ENCODE peak calls at places on chromosome 1, in six cellular contexts. G is fibroblast of mammary gland, N is HFFc6, Z is left lung, I is fibroblast of villous mesenchyme, T is OCI-LY7. M is an unnamed sample.

GRCh38 chr1:42941640-42942330 is 16.9 kb downstream of the SLC2A1 start:
- DNase-seq in G (peak), I (peak), T (no peak), N (peak), Z (peak), M (no peak)

GRCh38 chr1:16614361-16615252 is 1.2 kb upstream of the NBPF1 start:
- DNase-seq in G (no peak), N (no peak), T (no peak), Z (peak), I (no peak), M (peak)

GRCh38 chr1:58773406-58773840 is 10.4 kb downstream of the JUN start:
- DNase-seq in Z (peak), I (peak), N (no peak), T (peak), G (peak), M (peak)

GRCh38 chr1:22284906-22285544 is 142.1 kb upstream of the WNT4 start:
- DNase-seq in T (no peak), G (no peak), Z (no peak), I (no peak), N (no peak), M (no peak)

GRCh38 chr1:155272466-155273133 is 704 bp downstream of the CLK2 start:
- DNase-seq in I (peak), T (no peak), Z (no peak), G (peak), N (peak), M (no peak)

GRCh38 chr1:151130837-151131586 is 15.4 kb downstream of the SEMA6C start:
- DNase-seq in G (peak), N (peak), I (peak), T (no peak), Z (peak), M (peak)

GRCh38 chr1:76330993-76331603 is 256.6 kb downstream of the ST6GALNAC3 start:
- DNase-seq in G (peak), T (peak), Z (no peak), N (peak), I (peak), M (peak)

GRCh38 chr1:55634516-55634915 is 419.4 kb upstream of the USP24 start:
- DNase-seq in T (no peak), G (no peak), Z (no peak), I (no peak), N (no peak), M (no peak)

GRCh38 chr1:235835226-235835625 is 31.5 kb downstream of the LYST start:
- DNase-seq in G (peak), Z (no peak), I (peak), T (no peak), N (no peak), M (no peak)

GRCh38 chr1:45266151-45266801 is 59.9 kb upstream of the ZSWIM5 start:
- DNase-seq in T (peak), Z (no peak), G (peak), I (peak), N (peak), M (no peak)

GRCh38 chr1:212651521-212651920 is 43.0 kb downstream of the ATF3 start:
- DNase-seq in I (no peak), N (peak), T (no peak), Z (no peak), G (peak), M (no peak)

GRCh38 chr1:35390600-35391494 is 122.3 kb downstream of the ZMYM4 start:
- DNase-seq in Z (no peak), N (no peak), T (no peak), G (peak), I (peak), M (no peak)

GRCh38 chr1:145782166-145783099 is 41.5 kb downstream of the RNF115 start:
- DNase-seq in I (peak), G (peak), Z (no peak), T (no peak), N (peak), M (no peak)

DNA sequence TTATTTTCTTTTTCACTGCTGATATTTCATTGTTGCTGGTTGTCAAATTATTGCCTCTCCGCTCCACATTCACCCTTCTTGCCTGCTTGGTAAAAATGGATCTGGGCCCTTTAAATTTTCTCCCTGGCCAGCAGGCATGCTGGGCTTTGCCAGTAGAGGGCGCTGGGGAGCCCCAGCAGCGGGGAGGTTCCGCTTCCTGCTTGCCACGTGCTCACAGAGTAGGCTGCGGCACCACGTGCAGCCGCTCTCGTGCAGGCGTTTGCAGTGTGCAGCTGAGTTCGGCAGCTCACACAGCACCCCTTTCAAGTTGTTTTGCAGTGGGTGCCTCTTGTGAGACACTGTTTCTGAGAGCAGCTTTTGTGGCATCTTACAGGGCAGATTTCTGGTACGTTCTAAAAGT is at the start of gene ACTL8:
- DNase-seq in T (peak), I (no peak), G (no peak), N (no peak), Z (no peak), M (peak)
- TF ChIP-seq CTCF in T (peak), I (peak), G (peak), N (peak), Z (no peak), M (peak)

DNA sequence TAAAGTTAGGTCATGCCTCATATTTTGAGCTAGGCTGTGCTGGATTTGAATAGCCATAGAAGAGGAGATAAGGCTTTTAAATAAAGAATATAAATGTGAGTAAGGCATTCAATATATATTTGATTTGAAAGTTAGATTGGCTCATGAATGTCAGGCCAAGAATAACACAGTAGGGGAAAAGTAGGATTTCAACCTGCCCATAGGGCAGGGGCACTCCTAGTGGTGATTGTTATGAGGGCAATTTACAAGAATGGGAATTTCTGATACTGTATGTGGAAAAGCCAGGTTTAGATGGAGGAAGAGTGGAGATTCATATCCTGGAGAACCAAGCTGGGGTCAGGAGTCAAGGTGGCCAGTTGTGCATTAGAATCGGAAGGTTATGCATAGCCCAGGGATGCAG is 74.9 kb downstream of the DNAH14 start:
- DNase-seq in I (no peak), Z (no peak), G (no peak), N (no peak), T (no peak), M (no peak)
- TF ChIP-seq CTCF in I (peak), Z (no peak), G (peak), N (peak), T (peak), M (no peak)

GRCh38 chr1:198467907-198468306 is 72.6 kb downstream of the ATP6V1G3 start:
- DNase-seq in G (no peak), N (no peak), Z (no peak), T (no peak), I (no peak), M (no peak)

GRCh38 chr1:198463709-198464108 is 76.8 kb downstream of the ATP6V1G3 start:
- DNase-seq in T (no peak), Z (no peak), N (no peak), I (no peak), G (no peak), M (no peak)

GRCh38 chr1:198467342-198467741 is 73.1 kb downstream of the ATP6V1G3 start:
- DNase-seq in T (no peak), I (no peak), G (no peak), Z (no peak), N (no peak), M (no peak)

GRCh38 chr1:198462365-198463025 is 78.0 kb downstream of the ATP6V1G3 start:
- DNase-seq in G (peak), I (no peak), T (no peak), N (peak), Z (no peak), M (no peak)

GRCh38 chr1:198465201-198466144 is 75.0 kb downstream of the ATP6V1G3 start:
- DNase-seq in G (peak), Z (no peak), T (peak), I (peak), N (peak), M (no peak)
- TF ChIP-seq CTCF in G (peak), Z (peak), T (peak), I (peak), N (peak), M (peak)

DNA sequence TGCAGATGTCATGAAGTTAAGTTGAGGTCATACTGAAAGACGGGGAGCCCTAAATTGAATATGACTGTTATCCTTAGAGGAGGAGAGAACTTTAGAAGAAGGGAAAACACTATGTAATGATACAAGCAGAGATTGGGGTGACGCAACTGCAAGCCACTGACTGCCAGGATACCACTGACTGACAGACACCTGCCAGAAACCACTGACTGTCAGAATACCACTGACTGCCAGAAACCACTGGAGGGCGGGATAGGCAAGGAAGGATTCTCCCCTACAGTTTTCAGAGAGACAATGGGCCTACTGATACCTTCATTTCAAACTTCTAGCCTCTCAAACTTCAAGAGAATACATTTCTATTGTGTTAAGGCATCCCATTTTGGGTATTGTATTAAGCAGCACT is 388.7 kb downstream of the USH2A start:
- DNase-seq in Z (no peak), G (no peak), I (no peak), T (no peak), N (no peak), M (peak)
- TF ChIP-seq CTCF in Z (no peak), G (no peak), I (no peak), T (peak), N (peak), M (peak)

GRCh38 chr1:40197656-40198055 is 36.5 kb downstream of the RLF start:
- DNase-seq in I (no peak), G (no peak), T (peak), N (no peak), Z (no peak), M (no peak)
- TF ChIP-seq CTCF in I (no peak), G (peak), T (peak), N (peak), Z (no peak), M (no peak)

GRCh38 chr1:201496296-201496690 is 10.6 kb downstream of the CSRP1 start:
- DNase-seq in N (no peak), G (no peak), T (no peak), I (no peak), Z (no peak), M (no peak)
- TF ChIP-seq CTCF in N (no peak), G (no peak), T (no peak), I (no peak), Z (no peak), M (no peak)

DNA sequence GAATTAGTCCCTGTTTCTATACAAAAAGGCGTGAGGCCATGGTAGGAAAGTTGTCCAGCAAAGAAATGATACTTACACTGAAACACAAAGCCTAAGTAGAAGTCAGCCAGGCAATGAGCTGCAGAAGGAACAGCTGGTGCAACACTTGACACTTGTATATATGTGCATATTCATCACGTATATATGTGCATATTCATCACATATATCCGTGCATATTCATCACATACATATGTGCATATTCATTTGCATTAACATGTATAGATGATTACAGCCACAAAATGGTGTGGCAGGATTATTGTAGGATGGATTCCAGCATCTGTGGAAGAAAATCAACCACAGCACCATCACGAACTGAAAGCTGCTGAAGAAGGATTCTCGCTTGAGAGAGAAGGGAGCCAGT is 189.0 kb upstream of the RGS18 start:
- DNase-seq in Z (no peak), I (no peak), G (no peak), T (no peak), N (no peak), M (no peak)
- TF ChIP-seq CTCF in Z (no peak), I (no peak), G (no peak), T (no peak), N (no peak), M (no peak)

GRCh38 chr1:29711582-29712274 is 475.4 kb downstream of the PTPRU start:
- DNase-seq in N (peak), T (no peak), G (peak), I (peak), Z (no peak), M (no peak)

GRCh38 chr1:29712275-29712633 is 475.9 kb downstream of the PTPRU start:
- DNase-seq in Z (no peak), G (no peak), T (no peak), N (no peak), I (no peak), M (no peak)

GRCh38 chr1:29712801-29713200 is 476.5 kb downstream of the PTPRU start:
- DNase-seq in G (no peak), I (no peak), T (no peak), N (no peak), Z (no peak), M (no peak)

GRCh38 chr1:29716306-29716705 is 480.0 kb downstream of the PTPRU start:
- DNase-seq in Z (no peak), I (no peak), G (no peak), N (no peak), T (no peak), M (no peak)

DNA sequence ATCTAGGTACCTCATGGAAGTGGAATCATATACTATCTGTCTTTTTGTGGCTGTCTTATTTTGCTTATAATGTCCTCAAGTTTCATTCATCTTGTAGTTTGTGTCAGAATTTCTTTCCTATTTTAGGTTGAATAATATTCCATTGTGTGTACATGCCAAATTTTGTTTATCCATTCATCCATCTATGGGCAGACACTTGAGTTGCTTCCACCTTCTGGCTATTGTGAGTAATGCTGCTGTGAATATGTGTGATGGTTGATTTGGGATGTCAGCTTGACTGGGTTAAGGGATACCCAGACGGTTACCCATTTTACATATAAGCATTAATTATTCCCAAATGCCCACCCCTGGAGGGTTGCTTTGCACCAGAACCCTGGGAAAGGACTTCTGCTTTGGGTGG is 477.5 kb downstream of the PTPRU start:
- DNase-seq in I (no peak), Z (no peak), G (peak), N (no peak), T (no peak), M (no peak)
- TF ChIP-seq CTCF in I (peak), Z (no peak), G (peak), N (peak), T (peak), M (no peak)

GRCh38 chr1:33433509-33434362 is 2.8 kb upstream of the PHC2 start:
- DNase-seq in T (no peak), I (peak), G (peak), Z (peak), N (peak), M (no peak)

GRCh38 chr1:33436557-33437296 is 5.8 kb upstream of the PHC2 start:
- DNase-seq in T (no peak), I (no peak), Z (no peak), N (no peak), G (no peak), M (no peak)

GRCh38 chr1:33430751-33431593 is at the start of gene PHC2:
- DNase-seq in Z (peak), N (peak), G (peak), I (peak), T (peak), M (peak)

GRCh38 chr1:33435096-33435820 is 4.4 kb upstream of the PHC2 start:
- DNase-seq in G (peak), N (peak), T (no peak), Z (no peak), I (peak), M (no peak)

GRCh38 chr1:33434363-33434750 is 3.5 kb upstream of the PHC2 start:
- DNase-seq in Z (no peak), N (no peak), G (no peak), T (no peak), I (no peak), M (no peak)
- TF ChIP-seq CTCF in Z (no peak), N (no peak), G (no peak), T (no peak), I (no peak), M (no peak)